ENCODE peak calls at places on chromosomes 12 and 14, in eight cellular contexts. J is activated CD4-positive, alpha-beta T cell treated with anti-CD3 and anti-CD28 coated beads, Interleukin-2, amount 50 U/mL, for 4 hours; B is hepatic stellate cell; N is HS-5; Q is esophagus squamous epithelium; Y is T-helper 1 cell; G is NCI-H2081; T is activated naive CD8-positive, alpha-beta T cell treated with anti-CD3 and anti-CD28 coated beads, Interleukin-2, amount 50 U/mL, for 16 hours. R is an unnamed sample.

GRCh38 chr12:92002673-92003382 is 142.8 kb downstream of the BTG1 start:
- DNase-seq in J (no peak), B (no peak), N (no peak), Q (no peak), Y (no peak), G (no peak), T (no peak), R (no peak)

GRCh38 chr12:104722541-104723534 is 235.3 kb downstream of the SLC41A2 start:
- DNase-seq in J (no peak), B (no peak), N (no peak), Q (no peak), Y (no peak), G (no peak), T (no peak), R (peak; percentile 53)

GRCh38 chr14:29339491-29339890 is 572.9 kb downstream of the FOXG1 start:
- DNase-seq in J (no peak), B (no peak), N (no peak), Q (no peak), Y (no peak), G (no peak), T (no peak), R (no peak)

GRCh38 chr12:56288705-56289387 is 11.3 kb downstream of the CS start:
- DNase-seq in J (no peak), B (no peak), N (no peak), Q (no peak), Y (no peak), G (no peak), T (no peak), R (no peak)

GRCh38 chr12:126347421-126347820 is 1282.2 kb downstream of the AACS start:
- DNase-seq in J (no peak), B (no peak), N (no peak), Q (no peak), Y (no peak), G (no peak), T (no peak), R (no peak)

GRCh38 chr12:2301531-2302461 is 249.0 kb downstream of the CACNA1C start:
- DNase-seq in J (no peak), B (peak; percentile 78), N (no peak), Q (no peak), Y (no peak), G (no peak), T (no peak), R (no peak)

GRCh38 chr14:51540364-51540763 is 111.3 kb upstream of the FRMD6 start:
- DNase-seq in J (no peak), B (no peak), N (no peak), Q (no peak), Y (no peak), G (no peak), T (no peak), R (no peak)

GRCh38 chr12:86138770-86139169 is 117.4 kb downstream of the MGAT4C start:
- DNase-seq in J (no peak), B (no peak), N (no peak), Q (no peak), Y (no peak), G (no peak), T (no peak), R (no peak)

GRCh38 chr12:99049774-99050173 is 404.7 kb downstream of the APAF1 start:
- DNase-seq in J (no peak), B (no peak), N (no peak), Q (no peak), Y (no peak), G (no peak), T (no peak), R (no peak)

GRCh38 chr12:11150832-11151231 is 16.4 kb upstream of the TAS2R30 start:
- DNase-seq in J (no peak), B (no peak), N (no peak), Q (no peak), Y (no peak), G (no peak), T (no peak), R (no peak)